ENCODE peak calls at places on chromosome 12, in seven cellular contexts. C is upper lobe of left lung, M is spleen, B is suprapubic skin, H is mucosa of descending colon, D is tibial nerve, X is RWPE1. P is an unnamed sample.

GRCh38 chr12:57861967-57862366 is 15.4 kb upstream of the CTDSP2 start:
- DNase-seq in B (no peak), X (no peak), H (no peak), M (no peak), D (no peak), C (no peak), P (no peak)

GRCh38 chr12:15214851-15215601 is 6.2 kb downstream of the RERG start:
- DNase-seq in H (no peak), D (no peak), B (no peak), X (no peak), C (no peak), M (no peak), P (no peak)

GRCh38 chr12:125515887-125516286 is 450.7 kb downstream of the AACS start:
- DNase-seq in H (no peak), D (no peak), X (no peak), B (no peak), M (no peak), C (no peak), P (no peak)

GRCh38 chr12:11944321-11944720 is 126.4 kb upstream of the BCL2L14 start:
- DNase-seq in D (no peak), H (no peak), B (no peak), M (no peak), C (no peak), X (no peak), P (no peak)

GRCh38 chr12:123319826-123320225 is 44.8 kb downstream of the SBNO1 start:
- DNase-seq in H (no peak), X (no peak), C (no peak), B (no peak), D (no peak), M (no peak), P (no peak)

GRCh38 chr12:69042970-69043369 is 110.0 kb upstream of the CPM start:
- DNase-seq in C (peak), X (no peak), M (no peak), D (no peak), B (no peak), H (no peak), P (no peak)

GRCh38 chr12:109715310-109716091 is 1.9 kb downstream of the FAM222A start:
- DNase-seq in M (no peak), D (no peak), H (peak), X (no peak), B (peak), C (no peak), P (peak)

GRCh38 chr12:5185435-5186069 is 141.9 kb downstream of the KCNA5 start:
- DNase-seq in D (no peak), M (no peak), B (no peak), X (no peak), H (no peak), C (no peak), P (no peak)

GRCh38 chr12:108103087-108103486 is 26.0 kb upstream of the WSCD2 start:
- DNase-seq in H (no peak), D (no peak), X (no peak), C (no peak), M (no peak), B (no peak), P (no peak)

GRCh38 chr12:12272869-12273268 is 6.0 kb upstream of the LRP6 start:
- DNase-seq in X (no peak), H (no peak), D (no peak), B (no peak), C (no peak), M (no peak), P (no peak)

GRCh38 chr12:14729586-14729985 is 33.2 kb upstream of the GUCY2C start:
- DNase-seq in H (no peak), C (no peak), D (no peak), M (no peak), B (no peak), X (no peak), P (no peak)

GRCh38 chr12:62738105-62738504 is 196.8 kb downstream of the PPM1H start:
- DNase-seq in M (no peak), B (no peak), H (no peak), C (no peak), X (no peak), D (no peak), P (no peak)

GRCh38 chr12:49410833-49411232 is 43.6 kb downstream of the SPATS2 start:
- DNase-seq in X (no peak), B (no peak), D (no peak), M (no peak), H (no peak), C (no peak), P (no peak)

GRCh38 chr12:42450248-42450647 is 124.3 kb downstream of the PPHLN1 start:
- DNase-seq in X (no peak), M (no peak), D (no peak), B (no peak), H (no peak), C (no peak), P (no peak)

GRCh38 chr12:28212182-28212581 is 21.9 kb downstream of the CCDC91 start:
- DNase-seq in M (no peak), X (no peak), D (no peak), C (no peak), B (no peak), H (no peak), P (no peak)

DNA sequence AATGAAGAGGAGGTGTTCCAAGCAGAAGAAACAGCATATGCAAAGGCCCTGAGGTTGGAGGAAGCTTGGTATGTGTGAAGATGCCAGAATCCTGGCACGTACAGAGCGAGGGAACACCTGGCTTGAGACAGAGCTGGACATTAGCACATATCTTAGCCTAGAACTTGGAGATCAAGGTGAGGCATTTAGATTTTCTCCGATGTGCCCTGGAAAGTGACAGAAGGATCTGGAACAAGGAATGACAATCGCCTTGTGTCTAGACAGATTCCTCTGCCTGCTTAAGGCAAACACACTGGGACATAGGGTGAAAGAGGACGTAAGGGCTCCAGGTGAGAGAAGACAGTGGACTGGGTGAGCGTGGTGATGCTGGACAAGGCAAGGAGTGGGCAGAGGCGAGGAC is 32.2 kb upstream of the NOS1 start:
- DNase-seq in X (no peak), H (no peak), B (no peak), M (no peak), C (no peak), D (no peak), P (no peak)
- TF ChIP-seq CTCF in X (no peak), H (no peak), B (no peak), M (no peak), C (no peak), D (no peak), P (no peak)

DNA sequence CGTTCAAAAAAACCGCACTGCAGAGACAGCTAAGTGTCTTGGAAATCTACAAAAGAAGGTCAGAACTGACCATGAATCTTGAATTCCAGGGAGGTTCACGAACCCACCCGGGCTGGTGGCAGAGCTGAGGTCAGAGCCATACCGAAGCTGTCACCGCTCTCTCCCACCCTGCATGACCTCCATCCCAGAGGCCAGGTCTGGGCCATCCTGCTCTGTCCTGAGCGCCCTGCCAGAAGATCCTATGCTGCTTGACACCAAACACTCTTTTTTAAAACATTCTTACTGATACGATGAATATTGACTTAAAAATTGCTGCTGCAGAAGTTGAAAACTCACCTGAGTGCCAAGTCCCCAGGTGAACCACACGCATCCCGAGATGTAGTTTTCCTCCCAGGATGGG is 329.1 kb upstream of the FKBP4 start:
- DNase-seq in H (no peak), X (no peak), D (no peak), B (no peak), M (no peak), C (no peak), P (no peak)
- TF ChIP-seq CTCF in H (no peak), X (no peak), D (no peak), B (no peak), M (no peak), C (no peak), P (no peak)

GRCh38 chr12:80413462-80413861 is 30.6 kb upstream of the PTPRQ start:
- DNase-seq in C (no peak), H (no peak), X (no peak), D (no peak), M (no peak), B (no peak), P (peak)
- TF ChIP-seq CTCF in C (no peak), H (no peak), X (no peak), D (no peak), M (no peak), B (no peak), P (no peak)

GRCh38 chr12:1115471-1116242 is 124.6 kb downstream of the ERC1 start:
- DNase-seq in M (no peak), D (no peak), X (peak), B (no peak), C (peak), H (no peak), P (no peak)
- TF ChIP-seq CTCF in M (no peak), D (no peak), X (no peak), B (no peak), C (no peak), H (no peak), P (no peak)

P was measured in Calu3.